ENCODE peak calls at places on chromosomes 6 and 20, in ten cellular contexts. One of them, this sample, is unnamed.
A peak's percentile ranks its signal among the peaks of the same experiment; 100 is the strongest.

GRCh38 chr6:32941412-32941784 is 570 bp upstream of the HLA-DMB start:
- DNase-seq in Ammon's horn: no peak
- DNase-seq in K562: no peak
- DNase-seq in activated CD8-positive, alpha-beta memory T cell treated with anti-CD3 and anti-CD28 coated beads, Interleukin-2, amount 50 U/mL, for 4 hours: peak; percentile 39
- DNase-seq in activated CD4-positive, alpha-beta T cell treated with anti-CD3 and anti-CD28 coated beads, Interleukin-2, amount 50 U/mL, for 48 hours: peak; percentile 37
- DNase-seq in germinal center: peak; percentile 64
- DNase-seq in nephron progenitor cell: peak; percentile 13
- DNase-seq in activated CD8-positive, alpha-beta T cell treated with anti-CD3 and anti-CD28 coated beads for 36 hours: peak; percentile 85
- DNase-seq in fibroblast of lung: no peak
- DNase-seq in hippocampal formation: no peak
- DNase-seq in this sample: no peak

GRCh38 chr20:20699144-20699543 is 13.3 kb downstream of the RALGAPA2 start:
- DNase-seq in germinal center: no peak
- DNase-seq in Ammon's horn: no peak
- DNase-seq in K562: no peak
- DNase-seq in hippocampal formation: no peak
- DNase-seq in fibroblast of lung: no peak
- DNase-seq in activated CD4-positive, alpha-beta T cell treated with anti-CD3 and anti-CD28 coated beads, Interleukin-2, amount 50 U/mL, for 48 hours: no peak
- DNase-seq in nephron progenitor cell: no peak
- DNase-seq in activated CD8-positive, alpha-beta T cell treated with anti-CD3 and anti-CD28 coated beads for 36 hours: no peak
- DNase-seq in activated CD8-positive, alpha-beta memory T cell treated with anti-CD3 and anti-CD28 coated beads, Interleukin-2, amount 50 U/mL, for 4 hours: no peak
- DNase-seq in this sample: no peak

GRCh38 chr6:105875974-105876640 is 210.0 kb upstream of the PRDM1 start:
- DNase-seq in hippocampal formation: no peak
- DNase-seq in nephron progenitor cell: no peak
- DNase-seq in K562: no peak
- DNase-seq in activated CD8-positive, alpha-beta memory T cell treated with anti-CD3 and anti-CD28 coated beads, Interleukin-2, amount 50 U/mL, for 4 hours: no peak
- DNase-seq in activated CD8-positive, alpha-beta T cell treated with anti-CD3 and anti-CD28 coated beads for 36 hours: no peak
- DNase-seq in Ammon's horn: no peak
- DNase-seq in fibroblast of lung: no peak
- DNase-seq in germinal center: no peak
- DNase-seq in activated CD4-positive, alpha-beta T cell treated with anti-CD3 and anti-CD28 coated beads, Interleukin-2, amount 50 U/mL, for 48 hours: no peak
- DNase-seq in this sample: no peak

GRCh38 chr6:54856137-54856536 is 9.6 kb downstream of the FAM83B start:
- DNase-seq in K562: no peak
- DNase-seq in activated CD8-positive, alpha-beta T cell treated with anti-CD3 and anti-CD28 coated beads for 36 hours: no peak
- DNase-seq in fibroblast of lung: no peak
- DNase-seq in germinal center: no peak
- DNase-seq in Ammon's horn: no peak
- DNase-seq in activated CD8-positive, alpha-beta memory T cell treated with anti-CD3 and anti-CD28 coated beads, Interleukin-2, amount 50 U/mL, for 4 hours: no peak
- DNase-seq in hippocampal formation: no peak
- DNase-seq in nephron progenitor cell: no peak
- DNase-seq in activated CD4-positive, alpha-beta T cell treated with anti-CD3 and anti-CD28 coated beads, Interleukin-2, amount 50 U/mL, for 48 hours: no peak
- DNase-seq in this sample: no peak

GRCh38 chr6:32439708-32440214 is at the start of gene HLA-DRA:
- DNase-seq in activated CD4-positive, alpha-beta T cell treated with anti-CD3 and anti-CD28 coated beads, Interleukin-2, amount 50 U/mL, for 48 hours: no peak
- DNase-seq in activated CD8-positive, alpha-beta memory T cell treated with anti-CD3 and anti-CD28 coated beads, Interleukin-2, amount 50 U/mL, for 4 hours: no peak
- DNase-seq in fibroblast of lung: peak; percentile 48
- DNase-seq in nephron progenitor cell: peak; percentile 15
- DNase-seq in germinal center: peak; percentile 87
- DNase-seq in activated CD8-positive, alpha-beta T cell treated with anti-CD3 and anti-CD28 coated beads for 36 hours: peak; percentile 11
- DNase-seq in K562: peak; percentile 62
- DNase-seq in hippocampal formation: no peak
- DNase-seq in Ammon's horn: peak; percentile 76
- DNase-seq in this sample: peak; percentile 66

GRCh38 chr6:87848616-87849015 is 146.6 kb upstream of the AKIRIN2 start:
- DNase-seq in K562: no peak
- DNase-seq in fibroblast of lung: no peak
- DNase-seq in activated CD4-positive, alpha-beta T cell treated with anti-CD3 and anti-CD28 coated beads, Interleukin-2, amount 50 U/mL, for 48 hours: no peak
- DNase-seq in hippocampal formation: no peak
- DNase-seq in nephron progenitor cell: no peak
- DNase-seq in germinal center: no peak
- DNase-seq in Ammon's horn: no peak
- DNase-seq in activated CD8-positive, alpha-beta memory T cell treated with anti-CD3 and anti-CD28 coated beads, Interleukin-2, amount 50 U/mL, for 4 hours: no peak
- DNase-seq in activated CD8-positive, alpha-beta T cell treated with anti-CD3 and anti-CD28 coated beads for 36 hours: no peak
- DNase-seq in this sample: no peak

GRCh38 chr20:33079267-33079666 is at the start of gene BPIFB4:
- DNase-seq in germinal center: no peak
- DNase-seq in activated CD8-positive, alpha-beta T cell treated with anti-CD3 and anti-CD28 coated beads for 36 hours: no peak
- DNase-seq in activated CD8-positive, alpha-beta memory T cell treated with anti-CD3 and anti-CD28 coated beads, Interleukin-2, amount 50 U/mL, for 4 hours: no peak
- DNase-seq in nephron progenitor cell: no peak
- DNase-seq in activated CD4-positive, alpha-beta T cell treated with anti-CD3 and anti-CD28 coated beads, Interleukin-2, amount 50 U/mL, for 48 hours: no peak
- DNase-seq in fibroblast of lung: peak; percentile 2
- DNase-seq in Ammon's horn: no peak
- DNase-seq in hippocampal formation: no peak
- DNase-seq in K562: no peak
- DNase-seq in this sample: peak; percentile 24

GRCh38 chr6:105900120-105900937 is 185.8 kb upstream of the PRDM1 start:
- DNase-seq in K562: no peak
- DNase-seq in germinal center: no peak
- DNase-seq in nephron progenitor cell: no peak
- DNase-seq in activated CD4-positive, alpha-beta T cell treated with anti-CD3 and anti-CD28 coated beads, Interleukin-2, amount 50 U/mL, for 48 hours: peak; percentile 13
- DNase-seq in activated CD8-positive, alpha-beta memory T cell treated with anti-CD3 and anti-CD28 coated beads, Interleukin-2, amount 50 U/mL, for 4 hours: no peak
- DNase-seq in activated CD8-positive, alpha-beta T cell treated with anti-CD3 and anti-CD28 coated beads for 36 hours: peak; percentile 47
- DNase-seq in hippocampal formation: no peak
- DNase-seq in Ammon's horn: no peak
- DNase-seq in fibroblast of lung: peak; percentile 69
- DNase-seq in this sample: peak; percentile 90

GRCh38 chr6:167491403-167492095 is 166.7 kb downstream of the TTLL2 start:
- DNase-seq in activated CD8-positive, alpha-beta T cell treated with anti-CD3 and anti-CD28 coated beads for 36 hours: no peak
- DNase-seq in fibroblast of lung: no peak
- DNase-seq in germinal center: no peak
- DNase-seq in K562: no peak
- DNase-seq in activated CD8-positive, alpha-beta memory T cell treated with anti-CD3 and anti-CD28 coated beads, Interleukin-2, amount 50 U/mL, for 4 hours: no peak
- DNase-seq in hippocampal formation: no peak
- DNase-seq in Ammon's horn: no peak
- DNase-seq in nephron progenitor cell: no peak
- DNase-seq in activated CD4-positive, alpha-beta T cell treated with anti-CD3 and anti-CD28 coated beads, Interleukin-2, amount 50 U/mL, for 48 hours: no peak
- DNase-seq in this sample: no peak

GRCh38 chr6:141551318-141551717 is 581.4 kb upstream of the GJE1 start:
- DNase-seq in K562: no peak
- DNase-seq in germinal center: no peak
- DNase-seq in Ammon's horn: no peak
- DNase-seq in fibroblast of lung: no peak
- DNase-seq in activated CD4-positive, alpha-beta T cell treated with anti-CD3 and anti-CD28 coated beads, Interleukin-2, amount 50 U/mL, for 48 hours: no peak
- DNase-seq in nephron progenitor cell: no peak
- DNase-seq in activated CD8-positive, alpha-beta memory T cell treated with anti-CD3 and anti-CD28 coated beads, Interleukin-2, amount 50 U/mL, for 4 hours: no peak
- DNase-seq in activated CD8-positive, alpha-beta T cell treated with anti-CD3 and anti-CD28 coated beads for 36 hours: no peak
- DNase-seq in hippocampal formation: no peak
- DNase-seq in this sample: peak; percentile 34

GRCh38 chr6:169918239-169918953 is 167.0 kb downstream of the ERMARD start:
- DNase-seq in K562: no peak
- DNase-seq in nephron progenitor cell: no peak
- DNase-seq in activated CD8-positive, alpha-beta T cell treated with anti-CD3 and anti-CD28 coated beads for 36 hours: no peak
- DNase-seq in hippocampal formation: no peak
- DNase-seq in fibroblast of lung: no peak
- DNase-seq in activated CD4-positive, alpha-beta T cell treated with anti-CD3 and anti-CD28 coated beads, Interleukin-2, amount 50 U/mL, for 48 hours: no peak
- DNase-seq in activated CD8-positive, alpha-beta memory T cell treated with anti-CD3 and anti-CD28 coated beads, Interleukin-2, amount 50 U/mL, for 4 hours: no peak
- DNase-seq in Ammon's horn: no peak
- DNase-seq in germinal center: no peak
- DNase-seq in this sample: no peak

GRCh38 chr6:42698217-42698616 is 24.2 kb downstream of the PRPH2 start:
- DNase-seq in activated CD8-positive, alpha-beta T cell treated with anti-CD3 and anti-CD28 coated beads for 36 hours: no peak
- DNase-seq in hippocampal formation: no peak
- DNase-seq in activated CD4-positive, alpha-beta T cell treated with anti-CD3 and anti-CD28 coated beads, Interleukin-2, amount 50 U/mL, for 48 hours: no peak
- DNase-seq in germinal center: no peak
- DNase-seq in fibroblast of lung: no peak
- DNase-seq in Ammon's horn: no peak
- DNase-seq in K562: no peak
- DNase-seq in activated CD8-positive, alpha-beta memory T cell treated with anti-CD3 and anti-CD28 coated beads, Interleukin-2, amount 50 U/mL, for 4 hours: no peak
- DNase-seq in nephron progenitor cell: no peak
- DNase-seq in this sample: no peak

GRCh38 chr20:51335329-51335841 is 207.1 kb downstream of the NFATC2 start:
- DNase-seq in K562: no peak
- DNase-seq in activated CD8-positive, alpha-beta T cell treated with anti-CD3 and anti-CD28 coated beads for 36 hours: peak; percentile 53
- DNase-seq in activated CD4-positive, alpha-beta T cell treated with anti-CD3 and anti-CD28 coated beads, Interleukin-2, amount 50 U/mL, for 48 hours: peak; percentile 46
- DNase-seq in activated CD8-positive, alpha-beta memory T cell treated with anti-CD3 and anti-CD28 coated beads, Interleukin-2, amount 50 U/mL, for 4 hours: no peak
- DNase-seq in fibroblast of lung: peak; percentile 100
- DNase-seq in hippocampal formation: no peak
- DNase-seq in germinal center: no peak
- DNase-seq in nephron progenitor cell: no peak
- DNase-seq in Ammon's horn: no peak
- DNase-seq in this sample: peak; percentile 97

GRCh38 chr6:44696686-44697085 is 309.2 kb downstream of the CDC5L start:
- DNase-seq in fibroblast of lung: no peak
- DNase-seq in nephron progenitor cell: no peak
- DNase-seq in activated CD8-positive, alpha-beta memory T cell treated with anti-CD3 and anti-CD28 coated beads, Interleukin-2, amount 50 U/mL, for 4 hours: no peak
- DNase-seq in germinal center: no peak
- DNase-seq in activated CD4-positive, alpha-beta T cell treated with anti-CD3 and anti-CD28 coated beads, Interleukin-2, amount 50 U/mL, for 48 hours: no peak
- DNase-seq in K562: no peak
- DNase-seq in activated CD8-positive, alpha-beta T cell treated with anti-CD3 and anti-CD28 coated beads for 36 hours: no peak
- DNase-seq in hippocampal formation: no peak
- DNase-seq in Ammon's horn: no peak
- DNase-seq in this sample: no peak

GRCh38 chr20:31689141-31689540 is 33.5 kb downstream of the BCL2L1 start:
- DNase-seq in germinal center: no peak
- DNase-seq in nephron progenitor cell: no peak
- DNase-seq in hippocampal formation: no peak
- DNase-seq in activated CD4-positive, alpha-beta T cell treated with anti-CD3 and anti-CD28 coated beads, Interleukin-2, amount 50 U/mL, for 48 hours: no peak
- DNase-seq in fibroblast of lung: no peak
- DNase-seq in K562: no peak
- DNase-seq in Ammon's horn: no peak
- DNase-seq in activated CD8-positive, alpha-beta memory T cell treated with anti-CD3 and anti-CD28 coated beads, Interleukin-2, amount 50 U/mL, for 4 hours: no peak
- DNase-seq in activated CD8-positive, alpha-beta T cell treated with anti-CD3 and anti-CD28 coated beads for 36 hours: no peak
- DNase-seq in this sample: no peak

GRCh38 chr6:104548297-104548696 is 311.4 kb downstream of the HACE1 start:
- DNase-seq in activated CD4-positive, alpha-beta T cell treated with anti-CD3 and anti-CD28 coated beads, Interleukin-2, amount 50 U/mL, for 48 hours: no peak
- DNase-seq in activated CD8-positive, alpha-beta T cell treated with anti-CD3 and anti-CD28 coated beads for 36 hours: no peak
- DNase-seq in hippocampal formation: no peak
- DNase-seq in germinal center: no peak
- DNase-seq in K562: no peak
- DNase-seq in Ammon's horn: no peak
- DNase-seq in activated CD8-positive, alpha-beta memory T cell treated with anti-CD3 and anti-CD28 coated beads, Interleukin-2, amount 50 U/mL, for 4 hours: no peak
- DNase-seq in fibroblast of lung: no peak
- DNase-seq in nephron progenitor cell: no peak
- DNase-seq in this sample: no peak

GRCh38 chr6:3712827-3713226 is 38.7 kb downstream of the PXDC1 start:
- DNase-seq in fibroblast of lung: no peak
- DNase-seq in germinal center: no peak
- DNase-seq in Ammon's horn: no peak
- DNase-seq in hippocampal formation: no peak
- DNase-seq in activated CD8-positive, alpha-beta memory T cell treated with anti-CD3 and anti-CD28 coated beads, Interleukin-2, amount 50 U/mL, for 4 hours: no peak
- DNase-seq in activated CD4-positive, alpha-beta T cell treated with anti-CD3 and anti-CD28 coated beads, Interleukin-2, amount 50 U/mL, for 48 hours: no peak
- DNase-seq in nephron progenitor cell: no peak
- DNase-seq in activated CD8-positive, alpha-beta T cell treated with anti-CD3 and anti-CD28 coated beads for 36 hours: no peak
- DNase-seq in K562: no peak
- DNase-seq in this sample: no peak

GRCh38 chr20:64006902-64007301 is 26.0 kb downstream of the PRPF6 start:
- DNase-seq in activated CD8-positive, alpha-beta T cell treated with anti-CD3 and anti-CD28 coated beads for 36 hours: no peak
- DNase-seq in germinal center: no peak
- DNase-seq in hippocampal formation: no peak
- DNase-seq in nephron progenitor cell: no peak
- DNase-seq in fibroblast of lung: no peak
- DNase-seq in K562: no peak
- DNase-seq in activated CD4-positive, alpha-beta T cell treated with anti-CD3 and anti-CD28 coated beads, Interleukin-2, amount 50 U/mL, for 48 hours: no peak
- DNase-seq in Ammon's horn: no peak
- DNase-seq in activated CD8-positive, alpha-beta memory T cell treated with anti-CD3 and anti-CD28 coated beads, Interleukin-2, amount 50 U/mL, for 4 hours: no peak
- DNase-seq in this sample: no peak

GRCh38 chr20:43186312-43186711 is 3.4 kb downstream of the PTPRT start:
- DNase-seq in activated CD8-positive, alpha-beta memory T cell treated with anti-CD3 and anti-CD28 coated beads, Interleukin-2, amount 50 U/mL, for 4 hours: no peak
- DNase-seq in Ammon's horn: no peak
- DNase-seq in germinal center: no peak
- DNase-seq in activated CD8-positive, alpha-beta T cell treated with anti-CD3 and anti-CD28 coated beads for 36 hours: no peak
- DNase-seq in nephron progenitor cell: no peak
- DNase-seq in activated CD4-positive, alpha-beta T cell treated with anti-CD3 and anti-CD28 coated beads, Interleukin-2, amount 50 U/mL, for 48 hours: no peak
- DNase-seq in hippocampal formation: no peak
- DNase-seq in K562: no peak
- DNase-seq in fibroblast of lung: no peak
- DNase-seq in this sample: no peak

GRCh38 chr6:34274129-34274528 is 25.3 kb upstream of the SMIM29 start:
- DNase-seq in Ammon's horn: no peak
- DNase-seq in activated CD8-positive, alpha-beta memory T cell treated with anti-CD3 and anti-CD28 coated beads, Interleukin-2, amount 50 U/mL, for 4 hours: no peak
- DNase-seq in nephron progenitor cell: no peak
- DNase-seq in K562: peak; percentile 8
- DNase-seq in activated CD4-positive, alpha-beta T cell treated with anti-CD3 and anti-CD28 coated beads, Interleukin-2, amount 50 U/mL, for 48 hours: no peak
- DNase-seq in hippocampal formation: no peak
- DNase-seq in fibroblast of lung: no peak
- DNase-seq in activated CD8-positive, alpha-beta T cell treated with anti-CD3 and anti-CD28 coated beads for 36 hours: no peak
- DNase-seq in germinal center: no peak
- DNase-seq in this sample: no peak

GRCh38 chr6:81683928-81684327 is 68.6 kb downstream of the TENT5A start:
- DNase-seq in activated CD8-positive, alpha-beta T cell treated with anti-CD3 and anti-CD28 coated beads for 36 hours: no peak
- DNase-seq in nephron progenitor cell: no peak
- DNase-seq in Ammon's horn: no peak
- DNase-seq in activated CD4-positive, alpha-beta T cell treated with anti-CD3 and anti-CD28 coated beads, Interleukin-2, amount 50 U/mL, for 48 hours: no peak
- DNase-seq in activated CD8-positive, alpha-beta memory T cell treated with anti-CD3 and anti-CD28 coated beads, Interleukin-2, amount 50 U/mL, for 4 hours: no peak
- DNase-seq in K562: no peak
- DNase-seq in fibroblast of lung: peak; percentile 42
- DNase-seq in germinal center: no peak
- DNase-seq in hippocampal formation: no peak
- DNase-seq in this sample: peak; percentile 79

GRCh38 chr20:6311097-6311496 is 188.3 kb upstream of the FERMT1 start:
- DNase-seq in germinal center: no peak
- DNase-seq in K562: no peak
- DNase-seq in activated CD8-positive, alpha-beta T cell treated with anti-CD3 and anti-CD28 coated beads for 36 hours: no peak
- DNase-seq in nephron progenitor cell: no peak
- DNase-seq in activated CD8-positive, alpha-beta memory T cell treated with anti-CD3 and anti-CD28 coated beads, Interleukin-2, amount 50 U/mL, for 4 hours: no peak
- DNase-seq in fibroblast of lung: no peak
- DNase-seq in hippocampal formation: no peak
- DNase-seq in Ammon's horn: no peak
- DNase-seq in activated CD4-positive, alpha-beta T cell treated with anti-CD3 and anti-CD28 coated beads, Interleukin-2, amount 50 U/mL, for 48 hours: no peak
- DNase-seq in this sample: no peak

GRCh38 chr6:161890133-161890833 is 616.4 kb upstream of the AGPAT4 start:
- DNase-seq in nephron progenitor cell: no peak
- DNase-seq in activated CD4-positive, alpha-beta T cell treated with anti-CD3 and anti-CD28 coated beads, Interleukin-2, amount 50 U/mL, for 48 hours: no peak
- DNase-seq in K562: no peak
- DNase-seq in Ammon's horn: peak; percentile 54
- DNase-seq in fibroblast of lung: peak; percentile 40
- DNase-seq in germinal center: no peak
- DNase-seq in activated CD8-positive, alpha-beta T cell treated with anti-CD3 and anti-CD28 coated beads for 36 hours: no peak
- DNase-seq in activated CD8-positive, alpha-beta memory T cell treated with anti-CD3 and anti-CD28 coated beads, Interleukin-2, amount 50 U/mL, for 4 hours: no peak
- DNase-seq in hippocampal formation: peak; percentile 17
- DNase-seq in this sample: no peak

GRCh38 chr20:46104262-46104661 is 13.9 kb upstream of the CD40 start:
- DNase-seq in fibroblast of lung: no peak
- DNase-seq in nephron progenitor cell: no peak
- DNase-seq in activated CD4-positive, alpha-beta T cell treated with anti-CD3 and anti-CD28 coated beads, Interleukin-2, amount 50 U/mL, for 48 hours: no peak
- DNase-seq in germinal center: no peak
- DNase-seq in K562: no peak
- DNase-seq in activated CD8-positive, alpha-beta memory T cell treated with anti-CD3 and anti-CD28 coated beads, Interleukin-2, amount 50 U/mL, for 4 hours: no peak
- DNase-seq in activated CD8-positive, alpha-beta T cell treated with anti-CD3 and anti-CD28 coated beads for 36 hours: no peak
- DNase-seq in hippocampal formation: no peak
- DNase-seq in Ammon's horn: no peak
- DNase-seq in this sample: no peak

GRCh38 chr20:41983159-41983558 is 365.0 kb upstream of the CHD6 start:
- DNase-seq in K562: no peak
- DNase-seq in activated CD4-positive, alpha-beta T cell treated with anti-CD3 and anti-CD28 coated beads, Interleukin-2, amount 50 U/mL, for 48 hours: no peak
- DNase-seq in activated CD8-positive, alpha-beta memory T cell treated with anti-CD3 and anti-CD28 coated beads, Interleukin-2, amount 50 U/mL, for 4 hours: no peak
- DNase-seq in germinal center: no peak
- DNase-seq in nephron progenitor cell: no peak
- DNase-seq in Ammon's horn: no peak
- DNase-seq in activated CD8-positive, alpha-beta T cell treated with anti-CD3 and anti-CD28 coated beads for 36 hours: no peak
- DNase-seq in hippocampal formation: no peak
- DNase-seq in fibroblast of lung: no peak
- DNase-seq in this sample: no peak

GRCh38 chr6:2688416-2689064 is 62.2 kb downstream of the MYLK4 start:
- DNase-seq in activated CD8-positive, alpha-beta T cell treated with anti-CD3 and anti-CD28 coated beads for 36 hours: peak; percentile 42
- DNase-seq in activated CD8-positive, alpha-beta memory T cell treated with anti-CD3 and anti-CD28 coated beads, Interleukin-2, amount 50 U/mL, for 4 hours: no peak
- DNase-seq in Ammon's horn: no peak
- DNase-seq in nephron progenitor cell: no peak
- DNase-seq in hippocampal formation: no peak
- DNase-seq in activated CD4-positive, alpha-beta T cell treated with anti-CD3 and anti-CD28 coated beads, Interleukin-2, amount 50 U/mL, for 48 hours: no peak
- DNase-seq in germinal center: no peak
- DNase-seq in fibroblast of lung: peak; percentile 77
- DNase-seq in K562: no peak
- DNase-seq in this sample: peak; percentile 83